ENCODE peak calls at places on chromosomes 16 and 17, in four cellular contexts. One of them, this sample, is unnamed.

GRCh38 chr17:78862073-78863023 is 21.7 kb upstream of the USP36 start:
- DNase-seq in K562: peak
- DNase-seq in IMR-90: peak
- DNase-seq in progenitor cell of endocrine pancreas: no peak
- DNase-seq in this sample: no peak

GRCh38 chr17:61384384-61385090 is 15.1 kb upstream of the TBX2 start:
- DNase-seq in K562: no peak
- DNase-seq in IMR-90: no peak
- DNase-seq in progenitor cell of endocrine pancreas: no peak
- DNase-seq in this sample: no peak

GRCh38 chr17:45043268-45043681 is 8.2 kb downstream of the DCAKD start:
- DNase-seq in K562: no peak
- DNase-seq in IMR-90: no peak
- DNase-seq in progenitor cell of endocrine pancreas: no peak
- DNase-seq in this sample: no peak

GRCh38 chr16:23595246-23595950 is 718 bp downstream of the NDUFAB1 start:
- DNase-seq in K562: peak
- DNase-seq in IMR-90: no peak
- DNase-seq in progenitor cell of endocrine pancreas: no peak
- DNase-seq in this sample: peak

GRCh38 chr16:554640-555413 is 5.4 kb upstream of the PRR35 start:
- DNase-seq in K562: no peak
- DNase-seq in IMR-90: peak
- DNase-seq in progenitor cell of endocrine pancreas: no peak
- DNase-seq in this sample: no peak

GRCh38 chr16:1309888-1310831 is 724 bp downstream of the UBE2I start:
- DNase-seq in K562: peak
- DNase-seq in IMR-90: peak
- DNase-seq in progenitor cell of endocrine pancreas: no peak
- DNase-seq in this sample: no peak

GRCh38 chr17:42016952-42017865 is at the start of gene DNAJC7:
- DNase-seq in K562: peak
- DNase-seq in IMR-90: peak
- DNase-seq in progenitor cell of endocrine pancreas: peak
- DNase-seq in this sample: peak

GRCh38 chr16:1610071-1610840 is 1.6 kb downstream of the IFT140 start:
- DNase-seq in K562: peak
- DNase-seq in IMR-90: peak
- DNase-seq in progenitor cell of endocrine pancreas: peak
- DNase-seq in this sample: peak

GRCh38 chr16:68732068-68732680 is 4.9 kb upstream of the CDH1 start:
- DNase-seq in K562: peak
- DNase-seq in IMR-90: no peak
- DNase-seq in progenitor cell of endocrine pancreas: no peak
- DNase-seq in this sample: no peak

GRCh38 chr17:74164446-74165045 is 38.9 kb upstream of the RPL38 start:
- DNase-seq in K562: no peak
- DNase-seq in IMR-90: no peak
- DNase-seq in progenitor cell of endocrine pancreas: no peak
- DNase-seq in this sample: no peak

GRCh38 chr16:8374032-8374431 is 216.3 kb downstream of the TMEM114 start:
- DNase-seq in K562: no peak
- DNase-seq in IMR-90: no peak
- DNase-seq in progenitor cell of endocrine pancreas: no peak
- DNase-seq in this sample: no peak

GRCh38 chr16:66258916-66259845 is 107.3 kb upstream of the CDH5 start:
- DNase-seq in K562: no peak
- DNase-seq in IMR-90: no peak
- DNase-seq in progenitor cell of endocrine pancreas: no peak
- DNase-seq in this sample: no peak

GRCh38 chr16:22969567-22969966 is 155.6 kb downstream of the HS3ST2 start:
- DNase-seq in K562: no peak
- DNase-seq in IMR-90: no peak
- DNase-seq in progenitor cell of endocrine pancreas: no peak
- DNase-seq in this sample: no peak

GRCh38 chr17:56834380-56835258 is 668 bp downstream of the DGKE start:
- DNase-seq in K562: peak
- DNase-seq in IMR-90: peak
- DNase-seq in progenitor cell of endocrine pancreas: peak
- DNase-seq in this sample: peak

GRCh38 chr16:88639231-88640038 is 1.1 kb downstream of the IL17C start:
- DNase-seq in K562: no peak
- DNase-seq in IMR-90: no peak
- DNase-seq in progenitor cell of endocrine pancreas: peak
- DNase-seq in this sample: no peak

GRCh38 chr16:50505714-50506542 is 42.3 kb upstream of the NKD1 start:
- DNase-seq in K562: no peak
- DNase-seq in IMR-90: no peak
- DNase-seq in progenitor cell of endocrine pancreas: no peak
- DNase-seq in this sample: no peak

GRCh38 chr17:81579821-81580321 is 27.7 kb upstream of the FAAP100 start:
- DNase-seq in K562: peak
- DNase-seq in IMR-90: peak
- DNase-seq in progenitor cell of endocrine pancreas: no peak
- DNase-seq in this sample: no peak

GRCh38 chr17:29565643-29566472 is 979 bp downstream of the ABHD15 start:
- DNase-seq in K562: no peak
- DNase-seq in IMR-90: no peak
- DNase-seq in progenitor cell of endocrine pancreas: no peak
- DNase-seq in this sample: no peak
- TF ChIP-seq CTCF in K562: no peak
- TF ChIP-seq CTCF in IMR-90: no peak
- TF ChIP-seq CTCF in progenitor cell of endocrine pancreas: peak
- TF ChIP-seq CTCF in this sample: no peak

DNA sequence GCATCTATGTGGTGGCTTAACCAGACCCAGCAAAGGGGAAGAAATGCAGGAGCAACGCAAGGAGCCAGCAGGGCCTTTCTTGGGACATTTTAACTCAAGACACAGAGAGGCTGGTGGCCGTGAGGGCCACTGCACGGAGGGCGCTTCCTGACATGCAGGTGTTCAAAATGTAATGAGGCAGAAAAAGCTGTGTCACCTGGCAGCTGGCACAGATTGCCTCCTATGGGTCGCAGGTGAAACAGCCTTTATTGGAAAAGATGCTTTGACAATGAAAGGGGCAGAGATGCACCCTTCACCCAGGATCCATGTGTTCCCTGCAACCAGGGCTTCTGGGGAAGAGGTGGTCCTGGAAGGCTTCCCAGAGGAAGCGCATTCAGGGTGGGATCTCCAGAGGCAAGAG is 219.3 kb downstream of the XYLT1 start:
- DNase-seq in K562: no peak
- DNase-seq in IMR-90: no peak
- DNase-seq in progenitor cell of endocrine pancreas: no peak
- DNase-seq in this sample: no peak
- TF ChIP-seq CTCF in K562: no peak
- TF ChIP-seq CTCF in IMR-90: no peak
- TF ChIP-seq CTCF in progenitor cell of endocrine pancreas: no peak
- TF ChIP-seq CTCF in this sample: no peak

GRCh38 chr16:31009894-31010293 is 544 bp downstream of the STX1B start:
- DNase-seq in K562: no peak
- DNase-seq in IMR-90: no peak
- DNase-seq in progenitor cell of endocrine pancreas: no peak
- DNase-seq in this sample: no peak
- TF ChIP-seq CTCF in K562: peak
- TF ChIP-seq CTCF in IMR-90: no peak
- TF ChIP-seq CTCF in progenitor cell of endocrine pancreas: no peak
- TF ChIP-seq CTCF in this sample: no peak

DNA sequence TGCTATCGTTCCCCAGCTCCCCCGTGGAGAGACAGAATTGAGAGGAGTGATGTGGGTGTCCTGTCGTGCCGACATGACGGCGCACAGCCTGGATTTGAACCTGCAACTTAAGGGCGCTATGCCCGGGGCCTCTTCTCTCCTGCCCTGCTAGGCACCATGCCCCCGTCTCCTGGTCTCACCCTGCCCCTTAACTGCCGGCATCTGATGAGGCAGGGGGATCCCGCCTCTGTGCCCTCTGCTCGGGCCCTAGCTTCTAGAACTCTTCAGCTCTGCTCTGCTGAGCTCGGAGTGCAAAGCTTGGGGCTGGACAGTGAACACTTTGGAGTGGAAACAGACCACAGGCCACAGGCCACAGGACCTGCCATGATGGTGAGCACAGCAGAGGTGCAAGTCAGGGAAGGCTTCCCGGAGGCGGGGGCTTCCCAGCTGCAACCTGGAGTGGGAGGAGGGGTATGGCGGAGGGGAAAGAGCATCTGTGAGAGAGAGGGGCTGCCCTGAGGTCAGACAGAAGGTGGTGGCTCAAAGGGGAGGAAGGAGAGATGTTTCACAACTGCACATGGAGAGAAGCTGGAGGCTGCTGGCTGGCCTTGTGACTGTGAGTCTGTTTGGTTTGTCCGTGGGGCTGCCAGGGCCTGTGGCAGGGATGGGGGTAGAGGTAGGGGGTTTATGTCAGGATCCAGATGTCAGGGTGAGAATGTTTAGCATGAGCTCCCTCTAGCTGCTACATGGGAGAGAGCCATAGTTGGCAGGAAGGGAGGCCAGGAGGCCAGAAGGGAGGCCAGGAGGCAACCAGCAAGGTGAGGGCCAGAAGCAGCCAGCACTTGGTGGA is 107.8 kb downstream of the CRLF3 start:
- DNase-seq in K562: no peak
- DNase-seq in IMR-90: peak
- DNase-seq in progenitor cell of endocrine pancreas: no peak
- DNase-seq in this sample: no peak
- TF ChIP-seq CTCF in K562: peak
- TF ChIP-seq CTCF in IMR-90: peak
- TF ChIP-seq CTCF in progenitor cell of endocrine pancreas: no peak
- TF ChIP-seq CTCF in this sample: no peak

GRCh38 chr16:4273858-4274291 is 1.1 kb upstream of the TFAP4 start:
- DNase-seq in K562: no peak
- DNase-seq in IMR-90: peak
- DNase-seq in progenitor cell of endocrine pancreas: no peak
- DNase-seq in this sample: peak
- TF ChIP-seq CTCF in K562: no peak
- TF ChIP-seq CTCF in IMR-90: peak
- TF ChIP-seq CTCF in progenitor cell of endocrine pancreas: peak
- TF ChIP-seq CTCF in this sample: peak

DNA sequence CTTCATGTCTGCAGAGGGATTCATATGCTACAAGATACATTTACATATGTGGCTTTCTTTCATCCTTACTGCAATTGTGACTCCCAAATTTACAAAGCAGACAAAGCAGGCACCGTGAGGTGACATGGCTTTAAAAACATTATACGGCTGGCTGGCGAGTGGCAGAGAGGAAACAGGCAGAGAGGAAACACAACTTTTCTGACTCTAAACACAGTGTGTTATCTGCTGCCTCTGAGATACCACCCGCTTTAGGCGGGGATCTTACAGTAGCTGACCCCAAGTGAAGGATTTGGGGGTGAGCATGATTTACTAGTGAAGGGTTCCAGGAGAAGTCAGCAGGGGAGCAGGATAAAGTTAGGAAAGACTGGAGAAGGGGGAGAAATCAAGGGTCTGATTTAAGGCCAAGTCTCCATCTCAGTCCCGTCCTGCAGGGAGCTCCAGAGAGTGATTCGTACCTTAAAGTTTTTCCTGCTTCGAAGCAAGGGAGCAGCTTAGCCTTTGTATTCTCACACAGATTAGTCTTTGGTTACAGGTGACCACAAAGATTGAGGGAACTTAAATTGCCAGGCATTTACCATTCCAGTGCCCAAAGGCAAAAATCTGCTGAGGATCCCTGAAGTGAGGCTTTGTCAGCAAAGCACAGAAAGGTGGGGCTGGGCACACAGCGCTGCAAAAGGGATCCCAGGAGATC is 355.0 kb downstream of the GRIN2A start:
- DNase-seq in K562: no peak
- DNase-seq in IMR-90: no peak
- DNase-seq in progenitor cell of endocrine pancreas: no peak
- DNase-seq in this sample: no peak
- TF ChIP-seq CTCF in K562: no peak
- TF ChIP-seq CTCF in IMR-90: no peak
- TF ChIP-seq CTCF in progenitor cell of endocrine pancreas: no peak
- TF ChIP-seq CTCF in this sample: no peak

GRCh38 chr17:58427807-58428206 is 10.5 kb upstream of the RNF43 start:
- DNase-seq in K562: no peak
- DNase-seq in IMR-90: no peak
- DNase-seq in progenitor cell of endocrine pancreas: no peak
- DNase-seq in this sample: no peak

GRCh38 chr17:58436805-58437239 is 19.5 kb upstream of the RNF43 start:
- DNase-seq in K562: peak
- DNase-seq in IMR-90: no peak
- DNase-seq in progenitor cell of endocrine pancreas: no peak
- DNase-seq in this sample: no peak

DNA sequence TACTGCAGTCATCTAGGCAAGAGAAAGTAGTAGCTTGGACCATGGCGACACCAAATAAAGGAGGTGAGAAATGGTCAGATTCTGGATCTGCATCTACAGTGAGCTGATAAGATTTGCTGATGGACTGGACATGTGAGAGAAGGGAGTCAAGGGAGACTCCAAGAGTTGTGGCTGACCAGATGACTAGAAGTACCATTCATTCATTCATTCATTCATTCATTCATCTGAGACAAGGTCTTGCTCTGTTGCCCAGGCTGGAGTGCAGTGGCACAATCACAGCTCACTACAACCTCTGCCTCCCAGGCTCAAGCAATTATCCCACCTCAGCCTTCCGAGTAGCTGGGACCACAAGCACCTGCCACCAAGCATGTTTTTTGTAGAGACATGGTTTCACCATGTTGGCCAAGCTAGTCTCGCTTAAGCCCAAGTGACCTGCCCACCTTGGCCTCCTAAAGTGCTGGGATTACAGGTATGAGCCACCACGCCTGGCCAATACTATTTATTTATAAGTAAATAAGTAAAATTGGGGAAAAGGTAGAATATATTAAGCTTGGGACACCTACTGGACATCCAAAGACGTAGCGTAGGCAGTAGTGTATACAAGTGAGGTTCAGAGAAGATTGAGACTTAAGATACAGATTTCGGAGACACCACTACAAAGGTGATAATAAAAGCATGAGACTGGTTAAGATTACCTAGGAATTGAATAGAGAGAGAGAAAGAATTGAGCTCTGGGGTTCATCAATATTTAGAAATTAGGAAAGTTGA is 15.7 kb upstream of the RNF43 start:
- DNase-seq in K562: no peak
- DNase-seq in IMR-90: no peak
- DNase-seq in progenitor cell of endocrine pancreas: no peak
- DNase-seq in this sample: no peak
- TF ChIP-seq CTCF in K562: peak
- TF ChIP-seq CTCF in IMR-90: no peak
- TF ChIP-seq CTCF in progenitor cell of endocrine pancreas: no peak
- TF ChIP-seq CTCF in this sample: no peak

GRCh38 chr17:39380144-39380543 is 21.3 kb downstream of the FBXL20 start:
- DNase-seq in K562: no peak
- DNase-seq in IMR-90: no peak
- DNase-seq in progenitor cell of endocrine pancreas: no peak
- DNase-seq in this sample: no peak
- TF ChIP-seq CTCF in K562: no peak
- TF ChIP-seq CTCF in IMR-90: no peak
- TF ChIP-seq CTCF in progenitor cell of endocrine pancreas: no peak
- TF ChIP-seq CTCF in this sample: no peak

This sample was measured in endothelial cell.